ENCODE peak calls at places on chromosome 20, in ten cellular contexts. U is progenitor cell of endocrine pancreas, O is tibial artery, I is neural crest cell, Q is BJ, N is HT1080, J is choroid plexus epithelial cell, R is NCI-H187, K is NCI-H1436, Z is astrocyte of the hippocampus. Y is an unnamed sample.

GRCh38 chr20:62599216-62600110 is 42.8 kb upstream of the SLCO4A1 start:
- DNase-seq in U (no peak), O (no peak), I (no peak), Q (no peak), N (no peak), J (no peak), R (no peak), K (no peak), Z (no peak), Y (no peak)

GRCh38 chr20:58690851-58691250 is 1.7 kb upstream of the NPEPL1 start:
- DNase-seq in U (no peak), O (peak), I (no peak), Q (no peak), N (no peak), J (peak), R (no peak), K (no peak), Z (peak), Y (no peak)

GRCh38 chr20:25543068-25543467 is 42.3 kb downstream of the NINL start:
- DNase-seq in U (no peak), O (no peak), I (no peak), Q (no peak), N (peak), J (peak), R (no peak), K (no peak), Z (peak), Y (no peak)

GRCh38 chr20:32358883-32359632 is 927 bp downstream of the ASXL1 start:
- DNase-seq in U (peak), O (peak), I (peak), Q (no peak), N (peak), J (peak), R (no peak), K (peak), Z (peak), Y (peak)

GRCh38 chr20:44745560-44746366 is at the start of gene KCNK15:
- DNase-seq in U (peak), O (peak), I (peak), Q (no peak), N (no peak), J (peak), R (no peak), K (no peak), Z (peak), Y (no peak)

GRCh38 chr20:40686893-40687292 is 2.1 kb downstream of the MAFB start:
- DNase-seq in U (no peak), O (peak), I (no peak), Q (no peak), N (no peak), J (no peak), R (no peak), K (no peak), Z (no peak), Y (no peak)

GRCh38 chr20:57265649-57266250 is 691 bp downstream of the BMP7 start:
- DNase-seq in U (peak), O (no peak), I (peak), Q (no peak), N (no peak), J (no peak), R (no peak), K (no peak), Z (peak), Y (no peak)

GRCh38 chr20:48716086-48716485 is 111.7 kb downstream of the PREX1 start:
- DNase-seq in U (no peak), O (no peak), I (no peak), Q (no peak), N (no peak), J (no peak), R (no peak), K (no peak), Z (no peak), Y (no peak)

GRCh38 chr20:5095931-5096330 is 23.8 kb downstream of the PCNA start:
- DNase-seq in U (no peak), O (no peak), I (no peak), Q (no peak), N (no peak), J (no peak), R (no peak), K (no peak), Z (no peak), Y (no peak)

GRCh38 chr20:36162272-36162966 is 7.9 kb downstream of the EPB41L1 start:
- DNase-seq in U (no peak), O (no peak), I (no peak), Q (no peak), N (no peak), J (no peak), R (no peak), K (peak), Z (peak), Y (no peak)

GRCh38 chr20:31833130-31833930 is 12.1 kb downstream of the FOXS1 start:
- DNase-seq in U (peak), O (no peak), I (peak), Q (no peak), N (peak), J (peak), R (peak), K (peak), Z (peak), Y (peak)

GRCh38 chr20:5197270-5197827 is 70.5 kb downstream of the CDS2 start:
- DNase-seq in U (no peak), O (no peak), I (no peak), Q (no peak), N (no peak), J (no peak), R (no peak), K (no peak), Z (no peak), Y (no peak)

GRCh38 chr20:15760217-15760567 is 813.1 kb downstream of the KIF16B start:
- DNase-seq in U (no peak), O (no peak), I (no peak), Q (no peak), N (no peak), J (no peak), R (no peak), K (peak), Z (no peak), Y (no peak)

GRCh38 chr20:25194333-25194972 is 1.1 kb upstream of the ENTPD6 start:
- DNase-seq in U (no peak), O (no peak), I (no peak), Q (no peak), N (no peak), J (no peak), R (no peak), K (no peak), Z (no peak), Y (no peak)

GRCh38 chr20:5001174-5002076 is at the start of gene SLC23A2:
- DNase-seq in U (peak), O (peak), I (peak), Q (no peak), N (no peak), J (no peak), R (no peak), K (no peak), Z (peak), Y (no peak)

GRCh38 chr20:25490656-25491445 is 83.4 kb downstream of the GINS1 start:
- DNase-seq in U (no peak), O (no peak), I (no peak), Q (no peak), N (no peak), J (no peak), R (no peak), K (no peak), Z (no peak), Y (no peak)

GRCh38 chr20:59123677-59124060 is 40.0 kb upstream of the ZNF831 start:
- DNase-seq in U (no peak), O (no peak), I (no peak), Q (no peak), N (no peak), J (no peak), R (no peak), K (no peak), Z (no peak), Y (no peak)

GRCh38 chr20:57727863-57728262 is 18.0 kb upstream of the PMEPA1 start:
- DNase-seq in U (no peak), O (no peak), I (no peak), Q (no peak), N (no peak), J (no peak), R (no peak), K (no peak), Z (no peak), Y (no peak)

GRCh38 chr20:13068336-13068735 is 59.6 kb downstream of the SPTLC3 start:
- DNase-seq in U (no peak), O (no peak), I (no peak), Q (no peak), N (no peak), J (no peak), R (no peak), K (no peak), Z (no peak), Y (no peak)

GRCh38 chr20:36461600-36462439 is 79.5 kb upstream of the MYL9 start:
- DNase-seq in U (no peak), O (peak), I (peak), Q (no peak), N (no peak), J (peak), R (no peak), K (peak), Z (peak), Y (peak)

GRCh38 chr20:33862709-33863403 is 51.7 kb downstream of the CHMP4B start:
- DNase-seq in U (peak), O (peak), I (peak), Q (no peak), N (peak), J (peak), R (no peak), K (peak), Z (peak), Y (peak)

GRCh38 chr20:60446273-60447111 is 488.3 kb downstream of the CDH26 start:
- DNase-seq in U (no peak), O (no peak), I (no peak), Q (no peak), N (no peak), J (no peak), R (no peak), K (no peak), Z (peak), Y (no peak)

GRCh38 chr20:20462185-20462584 is 94.3 kb downstream of the INSM1 start:
- DNase-seq in U (no peak), O (no peak), I (no peak), Q (no peak), N (no peak), J (no peak), R (no peak), K (no peak), Z (no peak), Y (no peak)

GRCh38 chr20:59007758-59008511 is 881 bp upstream of the CTSZ start:
- DNase-seq in U (no peak), O (peak), I (no peak), Q (no peak), N (no peak), J (no peak), R (no peak), K (no peak), Z (no peak), Y (no peak)

GRCh38 chr20:50380697-50381040 is 129.5 kb upstream of the PTPN1 start:
- DNase-seq in U (no peak), O (no peak), I (no peak), Q (no peak), N (peak), J (peak), R (no peak), K (no peak), Z (peak), Y (no peak)

Y was measured in neuronal stem cell.